ENCODE peak calls at places on chromosomes 7 and 10, in eight cellular contexts. One of them, this sample, is unnamed.

GRCh38 chr7:88344956-88345832 is 38.5 kb upstream of the STEAP4 start:
- DNase-seq in stimulated activated CD4-positive, alpha-beta T cell treated with anti-CD3 and anti-CD28 coated beads, Interleukin-1b, Interleukin-23, amount 100 ng/mL, for 24 hours: no peak
- DNase-seq in WTC11: peak; percentile 67
- DNase-seq in cardiac muscle cell: peak; percentile 48
- DNase-seq in posterior vena cava: peak; percentile 82
- DNase-seq in endothelial cell: peak; percentile 62
- DNase-seq in HFFc6: no peak
- DNase-seq in lung microvascular endothelial cell: peak; percentile 38
- DNase-seq in this sample: peak; percentile 16

GRCh38 chr10:110859947-110860376 is 11.8 kb upstream of the PDCD4 start:
- DNase-seq in stimulated activated CD4-positive, alpha-beta T cell treated with anti-CD3 and anti-CD28 coated beads, Interleukin-1b, Interleukin-23, amount 100 ng/mL, for 24 hours: no peak
- DNase-seq in WTC11: no peak
- DNase-seq in cardiac muscle cell: peak; percentile 92
- DNase-seq in posterior vena cava: no peak
- DNase-seq in endothelial cell: no peak
- DNase-seq in HFFc6: peak; percentile 70
- DNase-seq in lung microvascular endothelial cell: no peak
- DNase-seq in this sample: no peak

GRCh38 chr7:135923700-135924261 is 53.4 kb downstream of the MTPN start:
- DNase-seq in stimulated activated CD4-positive, alpha-beta T cell treated with anti-CD3 and anti-CD28 coated beads, Interleukin-1b, Interleukin-23, amount 100 ng/mL, for 24 hours: no peak
- DNase-seq in WTC11: no peak
- DNase-seq in cardiac muscle cell: peak; percentile 83
- DNase-seq in posterior vena cava: no peak
- DNase-seq in endothelial cell: no peak
- DNase-seq in HFFc6: peak; percentile 98
- DNase-seq in lung microvascular endothelial cell: peak; percentile 98
- DNase-seq in this sample: no peak

GRCh38 chr7:40418983-40419382 is 284.2 kb downstream of the SUGCT start:
- DNase-seq in stimulated activated CD4-positive, alpha-beta T cell treated with anti-CD3 and anti-CD28 coated beads, Interleukin-1b, Interleukin-23, amount 100 ng/mL, for 24 hours: no peak
- DNase-seq in WTC11: no peak
- DNase-seq in cardiac muscle cell: no peak
- DNase-seq in posterior vena cava: no peak
- DNase-seq in endothelial cell: no peak
- DNase-seq in HFFc6: no peak
- DNase-seq in lung microvascular endothelial cell: no peak
- DNase-seq in this sample: no peak

GRCh38 chr7:29297194-29297890 is 102.8 kb downstream of the CHN2 start:
- DNase-seq in stimulated activated CD4-positive, alpha-beta T cell treated with anti-CD3 and anti-CD28 coated beads, Interleukin-1b, Interleukin-23, amount 100 ng/mL, for 24 hours: no peak
- DNase-seq in WTC11: peak; percentile 81
- DNase-seq in cardiac muscle cell: no peak
- DNase-seq in posterior vena cava: no peak
- DNase-seq in endothelial cell: peak; percentile 30
- DNase-seq in HFFc6: no peak
- DNase-seq in lung microvascular endothelial cell: no peak
- DNase-seq in this sample: no peak

GRCh38 chr7:151233111-151233701 is 923 bp downstream of the CHPF2 start:
- DNase-seq in stimulated activated CD4-positive, alpha-beta T cell treated with anti-CD3 and anti-CD28 coated beads, Interleukin-1b, Interleukin-23, amount 100 ng/mL, for 24 hours: peak; percentile 68
- DNase-seq in WTC11: no peak
- DNase-seq in cardiac muscle cell: peak; percentile 79
- DNase-seq in posterior vena cava: peak; percentile 90
- DNase-seq in endothelial cell: no peak
- DNase-seq in HFFc6: peak; percentile 85
- DNase-seq in lung microvascular endothelial cell: peak; percentile 91
- DNase-seq in this sample: peak; percentile 79

GRCh38 chr7:47651355-47652317 is 69.7 kb upstream of the TNS3 start:
- DNase-seq in stimulated activated CD4-positive, alpha-beta T cell treated with anti-CD3 and anti-CD28 coated beads, Interleukin-1b, Interleukin-23, amount 100 ng/mL, for 24 hours: no peak
- DNase-seq in WTC11: no peak
- DNase-seq in cardiac muscle cell: peak; percentile 97
- DNase-seq in posterior vena cava: peak; percentile 61
- DNase-seq in endothelial cell: no peak
- DNase-seq in HFFc6: peak; percentile 94
- DNase-seq in lung microvascular endothelial cell: peak; percentile 90
- DNase-seq in this sample: no peak

GRCh38 chr7:88040694-88041093 is 106.6 kb downstream of the ADAM22 start:
- DNase-seq in stimulated activated CD4-positive, alpha-beta T cell treated with anti-CD3 and anti-CD28 coated beads, Interleukin-1b, Interleukin-23, amount 100 ng/mL, for 24 hours: no peak
- DNase-seq in WTC11: no peak
- DNase-seq in cardiac muscle cell: no peak
- DNase-seq in posterior vena cava: no peak
- DNase-seq in endothelial cell: no peak
- DNase-seq in HFFc6: no peak
- DNase-seq in lung microvascular endothelial cell: no peak
- DNase-seq in this sample: peak; percentile 5